ENCODE peak calls at places on chromosomes 3 and 15, in eight cellular contexts. B is heart left ventricle, Z is AG04450, M is A549, O is pancreas, X is IMR-90, L is H9, U is neural progenitor cell. W is an unnamed sample. For H3K9me3, the result is how much of the 10 kb centered on the place peaks cover.

GRCh38 chr3:52211268-52211891 is 13.4 kb downstream of the ALAS1 start:
- DNase-seq in U (no peak), X (no peak), Z (no peak), M (no peak), L (no peak), B (no peak), O (no peak), W (no peak)

GRCh38 chr3:16801698-16802097 is 83.1 kb upstream of the PLCL2 start:
- DNase-seq in O (no peak), M (no peak), U (no peak), B (no peak), X (peak), Z (no peak), L (no peak), W (no peak)

GRCh38 chr3:46898321-46899150 is 21.0 kb downstream of the PTH1R start:
- DNase-seq in Z (no peak), L (no peak), U (peak), B (no peak), O (no peak), X (no peak), M (no peak), W (no peak)

GRCh38 chr3:53890726-53891499 is 746 bp downstream of the SELENOK start:
- DNase-seq in O (peak), M (peak), X (peak), B (no peak), L (no peak), Z (no peak), U (peak), W (no peak)

GRCh38 chr3:37480003-37480402 is 305.6 kb upstream of the LRRFIP2 start:
- DNase-seq in Z (no peak), M (no peak), U (no peak), B (peak), O (no peak), X (no peak), L (no peak), W (no peak)

GRCh38 chr15:95134306-95135100 is 903.1 kb downstream of the MCTP2 start:
- DNase-seq in B (no peak), L (no peak), X (peak), U (no peak), O (no peak), M (no peak), Z (no peak), W (no peak)

GRCh38 chr3:195870442-195870841 is 37.9 kb downstream of the TNK2 start:
- DNase-seq in U (no peak), Z (no peak), M (peak), O (no peak), X (no peak), L (no peak), B (no peak), W (no peak)

GRCh38 chr3:128050597-128050996 is 1.6 kb upstream of the SEC61A1 start:
- DNase-seq in L (no peak), B (no peak), X (peak), O (no peak), U (no peak), Z (no peak), M (no peak), W (no peak)

GRCh38 chr3:48952510-48953118 is 34.0 kb downstream of the ARIH2 start:
- DNase-seq in L (peak), X (no peak), Z (no peak), M (no peak), U (peak), O (peak), B (peak), W (no peak)

GRCh38 chr3:183485093-183485492 is 56.7 kb upstream of the MCF2L2 start:
- DNase-seq in X (no peak), Z (no peak), O (no peak), M (no peak), B (no peak), U (no peak), L (no peak), W (no peak)

GRCh38 chr15:67836477-67836876 is 3.4 kb downstream of the RNU6-1 start:
- DNase-seq in L (no peak), B (peak), M (peak), X (peak), Z (no peak), O (no peak), U (peak), W (no peak)

GRCh38 chr15:83845230-83845629 is 191.3 kb downstream of the ADAMTSL3 start:
- DNase-seq in O (no peak), X (peak), L (no peak), B (no peak), Z (peak), M (no peak), U (no peak), W (no peak)

GRCh38 chr15:41291065-41291631 is 41.2 kb downstream of the OIP5 start:
- DNase-seq in U (no peak), O (no peak), Z (no peak), B (no peak), X (no peak), L (no peak), M (no peak), W (no peak)

GRCh38 chr3:31695280-31696008 is 162.7 kb downstream of the STT3B start:
- DNase-seq in B (no peak), M (no peak), X (no peak), O (no peak), Z (no peak), L (peak), U (peak), W (no peak)

GRCh38 chr3:112775011-112775742 is 71.5 kb downstream of the CD200R1L start:
- DNase-seq in X (peak), O (no peak), L (no peak), M (no peak), U (no peak), Z (peak), B (no peak), W (no peak)

GRCh38 chr3:111681705-111682426 is 86.7 kb upstream of the ZBED2 start:
- DNase-seq in Z (no peak), X (no peak), U (no peak), O (no peak), L (no peak), B (no peak), M (no peak), W (no peak)

GRCh38 chr15:23039917-23040281 is 530 bp upstream of the TUBGCP5 start:
- DNase-seq in M (no peak), B (no peak), O (no peak), X (no peak), Z (no peak), U (no peak), L (no peak), W (no peak)

GRCh38 chr3:142993958-142994442 is 7.4 kb upstream of the U2SURP start:
- DNase-seq in O (no peak), L (peak), X (peak), U (peak), Z (peak), M (peak), B (peak), W (no peak)

GRCh38 chr3:143001034-143001368 is 369 bp upstream of the U2SURP start:
- DNase-seq in Z (no peak), U (no peak), O (no peak), L (no peak), M (no peak), B (no peak), X (no peak), W (no peak)

GRCh38 chr15:71362556-71362955 is 247.3 kb downstream of the THSD4 start:
- DNase-seq in U (no peak), Z (no peak), M (no peak), B (no peak), O (no peak), X (no peak), L (no peak), W (no peak)

GRCh38 chr3:186782542-186783069 is 771 bp upstream of the EIF4A2 start:
- DNase-seq in U (no peak), M (no peak), X (no peak), L (no peak), O (no peak), Z (no peak), B (no peak), W (no peak)

GRCh38 chr3:48018841-48019240 is 2.6 kb upstream of the MAP4 start:
- DNase-seq in O (no peak), U (no peak), M (no peak), Z (no peak), L (no peak), B (peak), X (peak), W (no peak)

GRCh38 chr3:112734718-112735350 is 93.9 kb upstream of the CCDC80 start:
- DNase-seq in O (peak), L (peak), M (peak), X (peak), U (peak), B (peak), Z (peak), W (no peak)

GRCh38 chr15:31853370-31853769 is 176.9 kb upstream of the CHRNA7 start:
- DNase-seq in Z (no peak), L (no peak), M (no peak), B (no peak), U (no peak), O (no peak), X (no peak), W (no peak)

GRCh38 chr15:66452421-66452820 is 45.1 kb downstream of the SNAPC5 start:
- DNase-seq in B (no peak), O (no peak), M (no peak), Z (no peak), U (no peak), L (no peak), X (no peak), W (no peak)

GRCh38 chr15:51846463-51847230 is 17.2 kb downstream of the TMOD3 start:
- DNase-seq in M (no peak), O (no peak), L (no peak), U (no peak), X (peak), Z (no peak), B (no peak), W (no peak)

GRCh38 chr3:143727391-143727790 is 120.9 kb downstream of the SLC9A9 start:
- DNase-seq in X (no peak), Z (no peak), M (no peak), B (no peak), O (no peak), L (no peak), U (no peak), W (no peak)

GRCh38 chr3:171778493-171778892 is 31.8 kb downstream of the PLD1 start:
- DNase-seq in M (no peak), X (no peak), O (no peak), L (no peak), B (no peak), Z (no peak), U (no peak), W (no peak)

GRCh38 chr3:44444896-44445691 is 32.4 kb downstream of the ZNF445 start:
- DNase-seq in B (no peak), Z (no peak), X (no peak), U (no peak), M (no peak), L (no peak), O (no peak), W (no peak)

GRCh38 chr15:89750560-89751542 is at the start of gene MESP1:
- DNase-seq in L (peak), X (peak), U (peak), Z (peak), O (peak), B (peak), M (peak), W (peak)

GRCh38 chr3:97984061-97984460 is 11.8 kb upstream of the RIOX2 start:
- DNase-seq in Z (no peak), L (no peak), M (no peak), X (no peak), U (no peak), B (no peak), O (no peak), W (no peak)

GRCh38 chr3:154758109-154758868 is 321.8 kb upstream of the MME start:
- DNase-seq in Z (no peak), M (peak), B (no peak), O (no peak), X (peak), U (no peak), L (no peak), W (no peak)

GRCh38 chr3:21220944-21221343 is 530.1 kb downstream of the ZNF385D start:
- DNase-seq in Z (no peak), X (no peak), B (no peak), M (no peak), O (no peak), L (no peak), U (no peak), W (no peak)

GRCh38 chr3:21216598-21216997 is 534.4 kb downstream of the ZNF385D start:
- DNase-seq in B (no peak), Z (no peak), U (peak), O (no peak), M (no peak), X (no peak), L (no peak), W (no peak)
- H3K9me3 ChIP-seq in B (under half), Z (under half), U (under half), O (under half), M (under half), X (under half), L (under half), W (under half)

GRCh38 chr15:20280933-20281463 is 260.6 kb downstream of the GOLGA6L6 start:
- DNase-seq in M (no peak), B (no peak), L (no peak), O (no peak), Z (no peak), U (no peak), X (no peak), W (no peak)
- H3K9me3 ChIP-seq in M (half or more), B (under half), L (half or more), O (under half), Z (half or more), U (half or more), X (half or more), W (half or more)

DNA sequence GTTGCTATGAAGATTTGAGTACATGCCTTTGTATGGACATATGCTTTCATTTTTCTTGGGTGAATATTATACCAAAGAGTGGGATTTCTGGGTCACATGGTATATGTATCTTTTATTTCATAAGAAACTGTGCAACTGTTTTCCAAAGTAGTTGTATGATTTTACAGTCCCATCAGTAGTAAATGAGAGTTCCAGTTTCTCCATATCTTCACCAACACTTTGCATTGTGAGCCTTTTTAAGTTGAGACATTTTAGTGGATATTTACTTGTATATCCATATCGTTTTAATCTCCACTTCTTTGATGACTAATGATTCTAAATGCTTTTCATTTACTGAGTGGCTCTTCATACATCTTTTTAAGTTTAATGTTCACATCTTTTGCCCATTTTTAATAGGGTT is 20.3 kb downstream of the MEF2A start:
- DNase-seq in B (no peak), Z (no peak), M (no peak), L (no peak), O (no peak), U (no peak), X (no peak), W (no peak)
- H3K9me3 ChIP-seq in B (under half), Z (under half), M (under half), L (under half), O (under half), U (under half), X (under half), W (under half)

DNA sequence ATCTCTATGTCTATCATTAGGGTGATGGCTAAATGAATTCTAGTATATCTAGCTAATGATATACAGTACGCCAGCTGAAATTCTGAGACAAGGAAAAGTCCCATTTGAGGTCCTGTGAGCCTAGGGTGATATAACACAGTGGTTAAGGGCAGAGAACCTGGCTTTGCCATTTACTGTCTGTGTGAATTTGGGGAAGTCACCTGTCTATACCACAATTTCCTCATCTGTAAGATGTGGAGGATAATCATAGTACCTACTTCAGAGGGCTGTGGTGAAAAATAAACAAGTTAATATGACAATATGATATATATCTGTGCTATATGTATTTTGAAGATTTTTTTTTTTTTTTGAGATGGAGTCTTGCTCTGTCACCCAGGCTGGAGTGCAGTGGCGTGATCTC is 9.8 kb upstream of the ANKDD1A start:
- DNase-seq in M (no peak), O (no peak), U (no peak), L (no peak), X (no peak), Z (no peak), B (no peak), W (no peak)
- H3K9me3 ChIP-seq in M (under half), O (under half), U (under half), L (under half), X (under half), Z (under half), B (under half), W (under half)

GRCh38 chr3:1855836-1856235 is 242.8 kb upstream of the CNTN4 start:
- DNase-seq in O (no peak), U (no peak), L (no peak), M (no peak), B (no peak), Z (no peak), X (no peak), W (no peak)

GRCh38 chr3:1848935-1849334 is 249.7 kb upstream of the CNTN4 start:
- DNase-seq in B (no peak), L (no peak), M (no peak), X (no peak), Z (no peak), U (no peak), O (no peak), W (no peak)

GRCh38 chr3:1847571-1847970 is 251.1 kb upstream of the CNTN4 start:
- DNase-seq in U (no peak), X (no peak), O (no peak), M (no peak), L (no peak), B (no peak), Z (no peak), W (no peak)

DNA sequence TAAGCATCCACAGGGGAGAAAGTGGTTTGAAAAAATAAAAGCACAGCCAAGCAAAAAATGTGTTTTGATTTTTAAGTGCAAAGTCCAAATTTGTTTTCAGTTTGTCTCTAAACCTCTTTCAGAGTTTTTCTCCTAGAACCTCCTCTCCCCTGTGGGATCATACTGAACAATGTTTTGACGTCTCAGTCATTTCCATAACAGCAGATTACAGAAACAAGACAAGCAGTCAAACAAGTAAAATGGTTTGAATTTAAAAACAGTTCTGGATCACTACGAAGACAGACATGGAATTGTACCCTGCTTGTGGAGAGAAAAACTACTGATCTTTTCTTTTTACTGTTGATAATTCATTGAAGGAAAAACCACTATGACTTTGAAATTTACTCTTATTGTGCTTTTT is 245.7 kb upstream of the CNTN4 start:
- DNase-seq in L (no peak), O (no peak), X (no peak), U (no peak), B (no peak), M (no peak), Z (no peak), W (no peak)
- H3K9me3 ChIP-seq in L (under half), O (under half), X (under half), U (under half), B (under half), M (under half), Z (under half), W (under half)

GRCh38 chr15:97623091-97623661 is 337.3 kb upstream of the ARRDC4 start:
- DNase-seq in M (no peak), X (no peak), B (no peak), L (no peak), Z (no peak), U (no peak), O (no peak), W (no peak)
- H3K9me3 ChIP-seq in M (under half), X (under half), B (under half), L (under half), Z (under half), U (under half), O (under half), W (under half)

GRCh38 chr15:25172691-25173090 is 217.9 kb downstream of the SNRPN start:
- DNase-seq in B (no peak), M (no peak), L (no peak), Z (no peak), X (no peak), O (no peak), U (no peak), W (peak)
- H3K9me3 ChIP-seq in B (under half), M (under half), L (half or more), Z (half or more), X (half or more), O (under half), U (under half), W (half or more)

DNA sequence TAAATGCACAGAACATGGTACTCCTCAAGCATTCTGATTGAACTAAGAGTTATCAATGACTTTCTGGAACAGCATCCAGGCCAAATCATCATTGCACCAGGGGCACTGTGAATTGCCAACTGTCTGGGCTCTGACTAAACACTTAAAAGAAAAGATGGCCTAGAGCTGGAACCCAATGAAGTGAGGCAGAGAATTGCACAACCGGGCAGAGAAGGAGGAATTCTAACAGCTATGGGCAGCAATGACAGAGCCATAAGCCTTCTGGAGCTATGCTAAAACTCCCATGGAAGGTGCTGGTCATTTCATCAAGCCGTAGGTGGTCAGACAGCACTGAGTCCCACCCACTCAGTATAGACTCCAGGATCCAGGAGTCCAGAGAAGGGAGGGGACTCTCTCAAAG is 48.1 kb upstream of the OXTR start:
- DNase-seq in U (no peak), O (no peak), X (no peak), B (no peak), Z (no peak), M (no peak), L (no peak), W (no peak)
- H3K9me3 ChIP-seq in U (under half), O (under half), X (under half), B (under half), Z (under half), M (under half), L (under half), W (under half)

W was measured in breast epithelium.